ENCODE peak calls at places on chromosomes 1 and 21, in nine cellular contexts. R is endothelial cell of umbilical vein; S is fibroblast of lung; F is lung; H is A549; K is astrocyte; P is aorta; W is naive thymus-derived CD4-positive, alpha-beta T cell; U is HCT116. A is an unnamed sample. For H3K4me1, the result is how much of the 10 kb centered on the place peaks cover.

GRCh38 chr21:32481875-32482408 is 69.4 kb downstream of the EVA1C start:
- DNase-seq in R (no peak), S (no peak), F (no peak), H (no peak), K (no peak), P (no peak), W (no peak), U (no peak), A (no peak)

GRCh38 chr1:4177425-4178150 is 277.5 kb upstream of the C1orf174 start:
- DNase-seq in R (no peak), S (no peak), F (peak), H (no peak), K (no peak), P (no peak), W (no peak), U (no peak), A (no peak)

GRCh38 chr1:119075614-119076013 is 64.8 kb downstream of the WARS2 start:
- DNase-seq in R (no peak), S (peak), F (no peak), H (no peak), K (peak), P (no peak), W (no peak), U (no peak), A (no peak)

GRCh38 chr1:115179397-115179835 is 90.1 kb upstream of the TSPAN2 start:
- DNase-seq in R (no peak), S (peak), F (no peak), H (peak), K (peak), P (no peak), W (no peak), U (peak), A (no peak)

GRCh38 chr1:112699425-112700144 is 7.3 kb downstream of the RHOC start:
- DNase-seq in R (peak), S (no peak), F (no peak), H (no peak), K (no peak), P (peak), W (no peak), U (no peak), A (no peak)

GRCh38 chr1:30690115-30690645 is 33.2 kb downstream of the MATN1 start:
- DNase-seq in R (no peak), S (peak), F (no peak), H (no peak), K (no peak), P (peak), W (no peak), U (no peak), A (peak)

GRCh38 chr1:93304716-93305138 is 41.0 kb upstream of the DR1 start:
- DNase-seq in R (peak), S (peak), F (peak), H (peak), K (peak), P (no peak), W (peak), U (peak), A (peak)

GRCh38 chr21:42010507-42011493 is 640 bp upstream of the ZBTB21 start:
- DNase-seq in R (peak), S (peak), F (peak), H (no peak), K (peak), P (peak), W (peak), U (no peak), A (peak)

GRCh38 chr1:15975358-15975804 is 520 bp downstream of the ZBTB17 start:
- DNase-seq in R (peak), S (peak), F (peak), H (peak), K (peak), P (peak), W (no peak), U (no peak), A (peak)

GRCh38 chr1:219837274-219837993 is 90.9 kb downstream of the SLC30A10 start:
- DNase-seq in R (peak), S (peak), F (no peak), H (peak), K (peak), P (no peak), W (no peak), U (peak), A (no peak)

GRCh38 chr21:14888202-14888601 is 176.6 kb downstream of the NRIP1 start:
- DNase-seq in R (no peak), S (no peak), F (no peak), H (no peak), K (no peak), P (no peak), W (no peak), U (no peak), A (no peak)

GRCh38 chr1:43791243-43791642 is 83.9 kb downstream of the ST3GAL3 start:
- DNase-seq in R (no peak), S (no peak), F (no peak), H (no peak), K (no peak), P (no peak), W (no peak), U (no peak), A (no peak)

GRCh38 chr1:188709146-188709545 is 1768.5 kb downstream of the BRINP3 start:
- DNase-seq in R (peak), S (peak), F (no peak), H (no peak), K (no peak), P (no peak), W (no peak), U (no peak), A (no peak)

DNA sequence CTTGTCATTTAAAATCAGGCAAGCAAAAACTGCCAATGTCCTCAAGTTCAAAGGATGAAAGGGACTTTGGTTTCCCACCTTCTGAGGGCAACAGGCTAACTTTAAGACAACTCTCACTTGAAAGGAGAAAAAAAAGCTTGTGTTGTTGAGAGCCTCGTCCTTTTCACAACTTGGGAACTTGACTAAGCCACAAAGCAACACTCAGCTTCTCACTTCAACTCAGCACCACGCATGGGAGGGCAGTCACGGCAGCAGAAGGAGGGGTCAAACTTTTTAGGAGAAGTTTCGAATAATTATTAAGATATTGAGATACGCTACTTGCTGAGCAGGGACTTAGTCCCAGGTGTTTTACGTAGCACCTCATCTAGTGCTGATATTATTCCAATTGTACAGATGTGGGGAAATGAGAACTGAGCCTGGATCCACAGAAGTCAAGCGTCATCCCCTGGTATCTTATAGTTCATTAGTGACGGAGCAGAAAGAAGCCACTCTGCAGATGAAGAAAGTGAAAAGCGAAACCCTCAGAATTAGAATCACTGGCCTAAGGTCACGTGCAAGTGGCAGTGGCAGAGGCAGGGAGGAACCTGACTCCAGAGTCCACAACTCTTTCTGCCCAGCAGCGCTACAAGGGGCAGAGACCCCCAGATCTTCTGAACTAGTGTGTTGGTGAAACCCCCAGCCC is 83.6 kb downstream of the JAK1 start:
- DNase-seq in R (no peak), S (no peak), F (no peak), H (no peak), K (no peak), P (no peak), W (no peak), U (no peak), A (no peak)
- H3K27ac ChIP-seq in R (no peak), S (no peak), F (no peak), H (no peak), K (no peak), P (no peak), W (no peak), U (no peak), A (no peak)

DNA sequence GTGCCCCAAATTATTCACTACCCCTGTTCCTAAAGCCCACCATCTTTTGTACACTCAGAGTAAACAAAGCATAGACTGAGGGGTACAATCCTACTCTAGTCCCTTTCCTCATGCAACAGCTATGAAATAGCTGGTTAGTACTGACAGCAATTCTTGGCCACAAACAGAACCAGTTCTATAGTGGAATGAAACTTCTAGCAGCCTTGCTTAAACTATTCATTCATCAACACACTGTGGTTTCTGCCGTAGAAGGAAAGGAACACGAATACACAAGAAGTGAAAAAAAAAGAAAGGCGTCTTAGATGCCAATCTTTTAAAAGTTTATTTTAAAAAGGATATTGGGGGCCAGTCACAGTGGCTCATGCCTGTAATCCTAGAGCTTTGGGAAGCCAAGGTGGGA is 9.9 kb downstream of the PSMB2 start:
- DNase-seq in R (no peak), S (peak), F (no peak), H (no peak), K (peak), P (no peak), W (no peak), U (no peak), A (no peak)
- H3K4me1 ChIP-seq in R (under half), S (under half), F (under half), H (under half), K (under half), P (under half), W (under half), U (under half), A (under half)

GRCh38 chr1:6180215-6180577 is at the start of gene CHD5:
- DNase-seq in R (no peak), S (no peak), F (no peak), H (no peak), K (no peak), P (no peak), W (no peak), U (no peak), A (no peak)
- H3K4me3 ChIP-seq in R (no peak), S (no peak), F (no peak), H (peak), K (no peak), P (peak), W (no peak), U (peak), A (no peak)

GRCh38 chr21:37372127-37372731 is 5.7 kb downstream of the DYRK1A start:
- DNase-seq in R (no peak), S (no peak), F (no peak), H (no peak), K (no peak), P (no peak), W (no peak), U (no peak), A (no peak)

GRCh38 chr21:37368536-37369279 is 2.1 kb downstream of the DYRK1A start:
- DNase-seq in R (peak), S (peak), F (no peak), H (no peak), K (peak), P (no peak), W (no peak), U (no peak), A (no peak)

GRCh38 chr21:37369307-37369854 is 2.8 kb downstream of the DYRK1A start:
- DNase-seq in R (peak), S (no peak), F (no peak), H (no peak), K (no peak), P (no peak), W (no peak), U (no peak), A (no peak)

GRCh38 chr21:37370152-37371040 is 3.8 kb downstream of the DYRK1A start:
- DNase-seq in R (peak), S (peak), F (no peak), H (no peak), K (peak), P (no peak), W (no peak), U (no peak), A (no peak)

DNA sequence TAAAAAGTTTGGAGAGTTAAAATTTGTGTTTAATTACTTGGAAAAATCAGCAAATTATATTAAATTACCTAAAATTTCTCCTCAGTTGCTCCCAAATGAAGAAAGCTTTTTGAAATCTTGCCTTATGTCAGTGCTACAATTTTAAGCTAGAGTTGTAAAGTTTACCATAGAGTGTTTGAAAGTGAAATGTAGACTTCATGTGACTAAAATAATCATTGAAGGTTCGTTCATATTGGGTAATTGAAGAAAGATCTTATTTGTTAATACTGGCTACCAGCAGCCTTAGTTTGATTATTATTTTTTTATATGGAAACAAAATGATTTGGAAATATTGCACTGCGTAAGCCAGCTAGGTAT is 4.4 kb downstream of the DYRK1A start:
- DNase-seq in R (no peak), S (no peak), F (no peak), H (no peak), K (no peak), P (no peak), W (no peak), U (no peak), A (no peak)
- H3K27ac ChIP-seq in R (peak), S (no peak), F (no peak), H (no peak), K (peak), P (no peak), W (peak), U (no peak), A (peak)

DNA sequence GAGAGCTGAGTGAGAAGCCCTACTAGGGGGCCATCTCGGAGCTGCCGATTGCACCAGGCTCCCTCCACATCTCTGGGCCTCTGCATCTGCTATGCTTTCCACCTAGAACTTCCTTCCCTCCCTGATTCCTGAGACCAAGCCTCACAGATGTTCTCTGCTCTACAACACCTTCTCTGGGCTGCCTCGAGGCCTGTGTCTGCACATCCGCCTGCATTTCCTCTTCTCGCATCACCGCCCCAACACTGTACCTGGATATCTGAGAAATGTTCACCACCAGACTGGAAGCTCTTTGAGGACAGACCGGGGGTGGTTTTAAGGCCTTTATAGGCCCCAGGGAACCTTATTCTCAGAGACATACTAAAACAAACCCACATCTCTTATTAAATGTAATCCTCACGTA is 20.7 kb downstream of the CTNNBIP1 start:
- DNase-seq in R (no peak), S (no peak), F (no peak), H (no peak), K (no peak), P (no peak), W (no peak), U (no peak), A (no peak)
- H3K4me1 ChIP-seq in R (under half), S (under half), F (under half), H (under half), K (under half), P (under half), W (under half), U (half or more), A (under half)